ENCODE peak calls at places on chromosomes 3 and 15, in six cellular contexts. J, Z, T, B, D and L are unnamed samples.

GRCh38 chr3:30628188-30628930 is 22.0 kb downstream of the TGFBR2 start:
- DNase-seq in J (no peak), T (no peak), D (no peak), Z (no peak), B (no peak), L (peak)

GRCh38 chr3:38109580-38110313 is 27.2 kb downstream of the ACAA1 start:
- DNase-seq in J (no peak), Z (no peak), T (no peak), D (peak), B (no peak), L (no peak)

GRCh38 chr3:184820525-184820924 is 8.6 kb downstream of the VPS8 start:
- DNase-seq in J (no peak), T (no peak), B (no peak), Z (no peak), D (no peak), L (no peak)

GRCh38 chr15:29091666-29092065 is 178.0 kb downstream of the NSMCE3 start:
- DNase-seq in T (no peak), Z (no peak), D (no peak), J (no peak), B (no peak), L (no peak)

GRCh38 chr15:67232591-67232990 is 21.9 kb downstream of the AAGAB start:
- DNase-seq in J (no peak), B (no peak), Z (peak), T (no peak), D (no peak), L (no peak)

GRCh38 chr15:69926011-69926410 is 171.7 kb downstream of the TLE3 start:
- DNase-seq in Z (peak), D (no peak), J (no peak), T (no peak), B (no peak), L (peak)

GRCh38 chr3:111603679-111604643 is 8.8 kb upstream of the ZBED2 start:
- DNase-seq in J (no peak), T (no peak), B (no peak), Z (no peak), D (no peak), L (no peak)

GRCh38 chr3:45915080-45915479 is 28.2 kb upstream of the CXCR6 start:
- DNase-seq in T (no peak), Z (no peak), J (no peak), B (no peak), D (no peak), L (no peak)